ENCODE peak calls at places on chromosomes 4 and X, in ten cellular contexts. One of them, this sample, is unnamed. For H3K9me3 and H3K27me3, the result is how much of the 10 kb centered on the place peaks cover.

GRCh38 chrX:276588-277171 is 4.5 kb upstream of the PLCXD1 start:
- DNase-seq in gastrocnemius medialis: no peak
- DNase-seq in WERI-Rb-1: no peak
- DNase-seq in upper lobe of right lung: peak
- DNase-seq in heart right ventricle: no peak
- DNase-seq in CD8-positive, alpha-beta T cell: no peak
- DNase-seq in tibial nerve: no peak
- DNase-seq in fibroblast of lung: peak
- DNase-seq in cardiac muscle cell: no peak
- DNase-seq in upper lobe of left lung: peak
- DNase-seq in this sample: no peak

GRCh38 chrX:44507292-44507691 is 35.4 kb downstream of the FUNDC1 start:
- DNase-seq in gastrocnemius medialis: no peak
- DNase-seq in WERI-Rb-1: no peak
- DNase-seq in upper lobe of right lung: no peak
- DNase-seq in heart right ventricle: no peak
- DNase-seq in CD8-positive, alpha-beta T cell: no peak
- DNase-seq in tibial nerve: no peak
- DNase-seq in fibroblast of lung: no peak
- DNase-seq in cardiac muscle cell: no peak
- DNase-seq in upper lobe of left lung: no peak
- DNase-seq in this sample: no peak

GRCh38 chrX:72243472-72243871 is 4.6 kb upstream of the ERCC6L start:
- DNase-seq in gastrocnemius medialis: no peak
- DNase-seq in WERI-Rb-1: no peak
- DNase-seq in upper lobe of right lung: no peak
- DNase-seq in heart right ventricle: no peak
- DNase-seq in CD8-positive, alpha-beta T cell: no peak
- DNase-seq in tibial nerve: no peak
- DNase-seq in fibroblast of lung: peak
- DNase-seq in cardiac muscle cell: no peak
- DNase-seq in upper lobe of left lung: no peak
- DNase-seq in this sample: no peak

GRCh38 chrX:69510137-69510715 is 6.1 kb downstream of the NALF2 start:
- DNase-seq in gastrocnemius medialis: no peak
- DNase-seq in WERI-Rb-1: no peak
- DNase-seq in upper lobe of right lung: no peak
- DNase-seq in heart right ventricle: no peak
- DNase-seq in CD8-positive, alpha-beta T cell: no peak
- DNase-seq in tibial nerve: no peak
- DNase-seq in fibroblast of lung: no peak
- DNase-seq in cardiac muscle cell: no peak
- DNase-seq in upper lobe of left lung: no peak
- DNase-seq in this sample: no peak

GRCh38 chr4:164108971-164109370 is 614.5 kb downstream of the TMA16 start:
- DNase-seq in gastrocnemius medialis: no peak
- DNase-seq in WERI-Rb-1: no peak
- DNase-seq in upper lobe of right lung: no peak
- DNase-seq in heart right ventricle: no peak
- DNase-seq in CD8-positive, alpha-beta T cell: no peak
- DNase-seq in tibial nerve: no peak
- DNase-seq in fibroblast of lung: no peak
- DNase-seq in cardiac muscle cell: no peak
- DNase-seq in upper lobe of left lung: no peak
- DNase-seq in this sample: no peak

GRCh38 chr4:169345207-169345788 is 74.5 kb upstream of the SH3RF1 start:
- DNase-seq in gastrocnemius medialis: no peak
- DNase-seq in WERI-Rb-1: no peak
- DNase-seq in upper lobe of right lung: no peak
- DNase-seq in heart right ventricle: no peak
- DNase-seq in CD8-positive, alpha-beta T cell: no peak
- DNase-seq in tibial nerve: no peak
- DNase-seq in fibroblast of lung: peak
- DNase-seq in cardiac muscle cell: no peak
- DNase-seq in upper lobe of left lung: no peak
- DNase-seq in this sample: no peak

GRCh38 chr4:163544407-163545038 is 50.0 kb downstream of the TMA16 start:
- DNase-seq in gastrocnemius medialis: peak
- DNase-seq in WERI-Rb-1: peak
- DNase-seq in upper lobe of right lung: peak
- DNase-seq in heart right ventricle: peak
- DNase-seq in CD8-positive, alpha-beta T cell: peak
- DNase-seq in tibial nerve: no peak
- DNase-seq in fibroblast of lung: peak
- DNase-seq in cardiac muscle cell: peak
- DNase-seq in upper lobe of left lung: peak
- DNase-seq in this sample: peak

GRCh38 chr4:173218411-173219125 is 50.0 kb downstream of the GALNT7 start:
- DNase-seq in gastrocnemius medialis: no peak
- DNase-seq in WERI-Rb-1: no peak
- DNase-seq in upper lobe of right lung: no peak
- DNase-seq in heart right ventricle: no peak
- DNase-seq in CD8-positive, alpha-beta T cell: no peak
- DNase-seq in tibial nerve: no peak
- DNase-seq in fibroblast of lung: peak
- DNase-seq in cardiac muscle cell: no peak
- DNase-seq in upper lobe of left lung: no peak
- DNase-seq in this sample: no peak

GRCh38 chrX:10050481-10050880 is 83.3 kb downstream of the CLDN34 start:
- DNase-seq in gastrocnemius medialis: no peak
- DNase-seq in WERI-Rb-1: no peak
- DNase-seq in upper lobe of right lung: no peak
- DNase-seq in heart right ventricle: peak
- DNase-seq in CD8-positive, alpha-beta T cell: no peak
- DNase-seq in tibial nerve: no peak
- DNase-seq in fibroblast of lung: no peak
- DNase-seq in cardiac muscle cell: no peak
- DNase-seq in upper lobe of left lung: no peak
- DNase-seq in this sample: no peak

GRCh38 chr4:73869130-73870055 is at the start of gene CXCL1:
- DNase-seq in gastrocnemius medialis: no peak
- DNase-seq in WERI-Rb-1: peak
- DNase-seq in upper lobe of right lung: peak
- DNase-seq in heart right ventricle: peak
- DNase-seq in CD8-positive, alpha-beta T cell: no peak
- DNase-seq in tibial nerve: peak
- DNase-seq in fibroblast of lung: no peak
- DNase-seq in cardiac muscle cell: peak
- DNase-seq in upper lobe of left lung: peak
- DNase-seq in this sample: peak

GRCh38 chr4:71559957-71560541 is 221.2 kb downstream of the SLC4A4 start:
- DNase-seq in gastrocnemius medialis: no peak
- DNase-seq in WERI-Rb-1: no peak
- DNase-seq in upper lobe of right lung: no peak
- DNase-seq in heart right ventricle: no peak
- DNase-seq in CD8-positive, alpha-beta T cell: no peak
- DNase-seq in tibial nerve: no peak
- DNase-seq in fibroblast of lung: peak
- DNase-seq in cardiac muscle cell: no peak
- DNase-seq in upper lobe of left lung: no peak
- DNase-seq in this sample: no peak

GRCh38 chr4:123244233-123244632 is 152.4 kb upstream of the SPRY1 start:
- DNase-seq in gastrocnemius medialis: peak
- DNase-seq in WERI-Rb-1: no peak
- DNase-seq in upper lobe of right lung: peak
- DNase-seq in heart right ventricle: peak
- DNase-seq in CD8-positive, alpha-beta T cell: no peak
- DNase-seq in tibial nerve: peak
- DNase-seq in fibroblast of lung: peak
- DNase-seq in cardiac muscle cell: no peak
- DNase-seq in upper lobe of left lung: no peak
- DNase-seq in this sample: peak

GRCh38 chrX:2831471-2832228 is 2.9 kb downstream of the GYG2 start:
- DNase-seq in gastrocnemius medialis: no peak
- DNase-seq in WERI-Rb-1: no peak
- DNase-seq in upper lobe of right lung: no peak
- DNase-seq in heart right ventricle: no peak
- DNase-seq in CD8-positive, alpha-beta T cell: no peak
- DNase-seq in tibial nerve: no peak
- DNase-seq in fibroblast of lung: no peak
- DNase-seq in cardiac muscle cell: no peak
- DNase-seq in upper lobe of left lung: no peak
- DNase-seq in this sample: no peak

GRCh38 chrX:63922221-63922620 is 137.2 kb upstream of the ARHGEF9 start:
- DNase-seq in gastrocnemius medialis: no peak
- DNase-seq in WERI-Rb-1: no peak
- DNase-seq in upper lobe of right lung: no peak
- DNase-seq in heart right ventricle: no peak
- DNase-seq in CD8-positive, alpha-beta T cell: no peak
- DNase-seq in tibial nerve: no peak
- DNase-seq in fibroblast of lung: peak
- DNase-seq in cardiac muscle cell: no peak
- DNase-seq in upper lobe of left lung: no peak
- DNase-seq in this sample: no peak
- H3K9me3 ChIP-seq in gastrocnemius medialis: under half
- H3K9me3 ChIP-seq in WERI-Rb-1: under half
- H3K9me3 ChIP-seq in upper lobe of right lung: under half
- H3K9me3 ChIP-seq in heart right ventricle: under half
- H3K9me3 ChIP-seq in CD8-positive, alpha-beta T cell: under half
- H3K9me3 ChIP-seq in tibial nerve: under half
- H3K9me3 ChIP-seq in fibroblast of lung: under half
- H3K9me3 ChIP-seq in cardiac muscle cell: under half
- H3K9me3 ChIP-seq in upper lobe of left lung: under half
- H3K9me3 ChIP-seq in this sample: under half

GRCh38 chr4:2630556-2631273 is 94.3 kb downstream of the FAM193A start:
- DNase-seq in gastrocnemius medialis: no peak
- DNase-seq in WERI-Rb-1: no peak
- DNase-seq in upper lobe of right lung: peak
- DNase-seq in heart right ventricle: no peak
- DNase-seq in CD8-positive, alpha-beta T cell: no peak
- DNase-seq in tibial nerve: no peak
- DNase-seq in fibroblast of lung: no peak
- DNase-seq in cardiac muscle cell: no peak
- DNase-seq in upper lobe of left lung: no peak
- DNase-seq in this sample: no peak
- TF ChIP-seq CTCF in gastrocnemius medialis: no peak
- TF ChIP-seq CTCF in WERI-Rb-1: peak
- TF ChIP-seq CTCF in upper lobe of right lung: no peak
- TF ChIP-seq CTCF in heart right ventricle: no peak
- TF ChIP-seq CTCF in CD8-positive, alpha-beta T cell: no peak
- TF ChIP-seq CTCF in tibial nerve: no peak
- TF ChIP-seq CTCF in fibroblast of lung: no peak
- TF ChIP-seq CTCF in cardiac muscle cell: no peak
- TF ChIP-seq CTCF in upper lobe of left lung: no peak
- TF ChIP-seq CTCF in this sample: no peak

GRCh38 chrX:132046533-132046932 is 23.4 kb downstream of the STK26 start:
- DNase-seq in gastrocnemius medialis: no peak
- DNase-seq in WERI-Rb-1: no peak
- DNase-seq in upper lobe of right lung: no peak
- DNase-seq in heart right ventricle: no peak
- DNase-seq in CD8-positive, alpha-beta T cell: no peak
- DNase-seq in tibial nerve: no peak
- DNase-seq in fibroblast of lung: no peak
- DNase-seq in cardiac muscle cell: no peak
- DNase-seq in upper lobe of left lung: no peak
- DNase-seq in this sample: no peak

GRCh38 chrX:132041016-132041415 is 17.9 kb downstream of the STK26 start:
- DNase-seq in gastrocnemius medialis: no peak
- DNase-seq in WERI-Rb-1: no peak
- DNase-seq in upper lobe of right lung: no peak
- DNase-seq in heart right ventricle: no peak
- DNase-seq in CD8-positive, alpha-beta T cell: no peak
- DNase-seq in tibial nerve: no peak
- DNase-seq in fibroblast of lung: no peak
- DNase-seq in cardiac muscle cell: no peak
- DNase-seq in upper lobe of left lung: no peak
- DNase-seq in this sample: no peak

GRCh38 chrX:132045456-132045855 is 22.4 kb downstream of the STK26 start:
- DNase-seq in gastrocnemius medialis: no peak
- DNase-seq in WERI-Rb-1: no peak
- DNase-seq in upper lobe of right lung: no peak
- DNase-seq in heart right ventricle: no peak
- DNase-seq in CD8-positive, alpha-beta T cell: no peak
- DNase-seq in tibial nerve: no peak
- DNase-seq in fibroblast of lung: no peak
- DNase-seq in cardiac muscle cell: no peak
- DNase-seq in upper lobe of left lung: no peak
- DNase-seq in this sample: no peak

GRCh38 chrX:132043977-132044376 is 20.9 kb downstream of the STK26 start:
- DNase-seq in gastrocnemius medialis: no peak
- DNase-seq in WERI-Rb-1: no peak
- DNase-seq in upper lobe of right lung: no peak
- DNase-seq in heart right ventricle: no peak
- DNase-seq in CD8-positive, alpha-beta T cell: no peak
- DNase-seq in tibial nerve: no peak
- DNase-seq in fibroblast of lung: no peak
- DNase-seq in cardiac muscle cell: no peak
- DNase-seq in upper lobe of left lung: no peak
- DNase-seq in this sample: no peak

GRCh38 chrX:132044953-132045352 is 21.9 kb downstream of the STK26 start:
- DNase-seq in gastrocnemius medialis: no peak
- DNase-seq in WERI-Rb-1: no peak
- DNase-seq in upper lobe of right lung: no peak
- DNase-seq in heart right ventricle: no peak
- DNase-seq in CD8-positive, alpha-beta T cell: no peak
- DNase-seq in tibial nerve: no peak
- DNase-seq in fibroblast of lung: no peak
- DNase-seq in cardiac muscle cell: no peak
- DNase-seq in upper lobe of left lung: no peak
- DNase-seq in this sample: no peak
- H3K27me3 ChIP-seq in gastrocnemius medialis: under half
- H3K27me3 ChIP-seq in WERI-Rb-1: under half
- H3K27me3 ChIP-seq in upper lobe of right lung: under half
- H3K27me3 ChIP-seq in heart right ventricle: under half
- H3K27me3 ChIP-seq in CD8-positive, alpha-beta T cell: under half
- H3K27me3 ChIP-seq in tibial nerve: under half
- H3K27me3 ChIP-seq in fibroblast of lung: under half
- H3K27me3 ChIP-seq in cardiac muscle cell: under half
- H3K27me3 ChIP-seq in upper lobe of left lung: under half
- H3K27me3 ChIP-seq in this sample: under half

DNA sequence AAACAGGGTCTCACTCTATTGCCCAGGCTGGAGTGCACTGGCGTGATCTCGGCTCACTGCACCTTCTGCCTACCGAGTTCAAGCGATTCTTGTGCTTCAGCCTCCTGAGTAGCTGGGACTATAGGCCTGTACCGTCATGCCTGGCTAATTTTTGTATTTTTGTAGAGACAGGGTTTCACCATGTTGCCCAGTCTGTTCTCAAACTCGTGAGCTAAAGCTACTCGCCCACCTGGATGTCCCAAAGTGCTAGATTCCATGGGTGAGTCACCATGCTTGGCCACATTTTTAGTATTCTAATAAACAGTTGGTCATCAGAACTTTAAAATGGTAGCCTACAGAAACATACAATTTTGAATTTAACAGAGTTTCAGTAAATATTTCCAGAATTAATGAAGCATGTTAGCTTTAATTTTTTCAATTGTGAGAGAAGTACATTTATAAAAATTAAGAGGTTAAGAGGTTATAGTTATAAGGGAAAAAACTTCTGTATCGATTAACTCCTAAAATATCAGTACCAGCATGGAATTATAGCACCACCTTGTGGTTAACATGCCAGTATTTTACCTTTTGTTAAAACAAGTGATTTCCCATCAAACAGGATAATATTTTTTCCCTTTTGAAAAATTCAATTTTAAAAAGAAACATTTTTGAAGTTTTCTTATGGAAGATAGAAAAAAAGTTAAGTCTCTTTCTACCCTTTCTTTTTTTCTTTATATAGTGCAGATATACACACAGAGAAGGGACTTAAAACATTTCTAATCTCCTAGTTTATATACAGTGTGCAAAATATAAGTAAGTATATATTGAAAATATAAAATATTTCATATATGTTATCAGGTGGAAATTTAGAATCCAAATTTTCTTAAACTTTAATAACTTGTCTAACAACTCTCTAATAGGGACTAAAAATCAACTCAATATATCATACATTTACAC is 35.4 kb downstream of the CEP44 start:
- DNase-seq in gastrocnemius medialis: no peak
- DNase-seq in WERI-Rb-1: no peak
- DNase-seq in upper lobe of right lung: no peak
- DNase-seq in heart right ventricle: no peak
- DNase-seq in CD8-positive, alpha-beta T cell: no peak
- DNase-seq in tibial nerve: no peak
- DNase-seq in fibroblast of lung: peak
- DNase-seq in cardiac muscle cell: peak
- DNase-seq in upper lobe of left lung: no peak
- DNase-seq in this sample: no peak
- H3K9me3 ChIP-seq in gastrocnemius medialis: under half
- H3K9me3 ChIP-seq in WERI-Rb-1: under half
- H3K9me3 ChIP-seq in upper lobe of right lung: under half
- H3K9me3 ChIP-seq in heart right ventricle: under half
- H3K9me3 ChIP-seq in CD8-positive, alpha-beta T cell: under half
- H3K9me3 ChIP-seq in tibial nerve: under half
- H3K9me3 ChIP-seq in fibroblast of lung: under half
- H3K9me3 ChIP-seq in cardiac muscle cell: under half
- H3K9me3 ChIP-seq in upper lobe of left lung: under half
- H3K9me3 ChIP-seq in this sample: under half

This sample was measured in heart left ventricle.